ENCODE peak calls at places on chromosomes 16 and 17, in four cellular contexts. V is ascending aorta, C is foreskin fibroblast, E is MV-4-11. P is an unnamed sample.

GRCh38 chr17:2094891-2095535 is 40.1 kb downstream of the HIC1 start:
- DNase-seq in V (no peak), C (no peak), E (no peak), P (peak)

GRCh38 chr17:40069751-40070643 is 7.2 kb downstream of the THRA start:
- DNase-seq in V (no peak), C (no peak), E (no peak), P (no peak)

GRCh38 chr16:81313731-81314602 is 795 bp upstream of the GAN start:
- DNase-seq in V (no peak), C (no peak), E (no peak), P (peak)

GRCh38 chr17:78883090-78883532 is 19.9 kb downstream of the CEP295NL start:
- DNase-seq in V (peak), C (peak), E (peak), P (peak)

GRCh38 chr16:89392881-89393730 is 97.3 kb downstream of the ANKRD11 start:
- DNase-seq in V (no peak), C (no peak), E (no peak), P (peak)

GRCh38 chr16:78415669-78416068 is 316.2 kb downstream of the WWOX start:
- DNase-seq in V (no peak), C (no peak), E (no peak), P (peak)

GRCh38 chr16:46886764-46887523 is 2.8 kb downstream of the GPT2 start:
- DNase-seq in V (no peak), C (no peak), E (peak), P (no peak)

GRCh38 chr17:1179112-1179634 is 608 bp downstream of the ABR start:
- DNase-seq in V (no peak), C (no peak), E (no peak), P (no peak)

GRCh38 chr17:75077490-75078096 is 10.2 kb upstream of the SLC16A5 start:
- DNase-seq in V (no peak), C (no peak), E (no peak), P (no peak)

GRCh38 chr17:17837966-17838962 is 1.5 kb upstream of the SREBF1 start:
- DNase-seq in V (no peak), C (peak), E (peak), P (peak)

GRCh38 chr17:49035470-49036269 is 38.5 kb downstream of the IGF2BP1 start:
- DNase-seq in V (no peak), C (no peak), E (no peak), P (peak)

GRCh38 chr16:20849587-20850390 is 43.5 kb downstream of the REXO5 start:
- DNase-seq in V (no peak), C (peak), E (peak), P (peak)

GRCh38 chr17:82003411-82004381 is 19.0 kb downstream of the CENPX start:
- DNase-seq in V (peak), C (peak), E (no peak), P (peak)

GRCh38 chr16:29182501-29182900 is 197.6 kb downstream of the LAT start:
- DNase-seq in V (no peak), C (no peak), E (no peak), P (no peak)

GRCh38 chr17:76124582-76125390 is 16.3 kb downstream of the FOXJ1 start:
- DNase-seq in V (no peak), C (no peak), E (no peak), P (peak)

GRCh38 chr17:40951011-40951622 is 13.7 kb upstream of the KRT23 start:
- DNase-seq in V (no peak), C (no peak), E (no peak), P (no peak)